ENCODE peak calls at places on chromosomes 16 and 17, in four cellular contexts. C is MCF 10A; H is activated CD8-positive, alpha-beta T cell treated with anti-CD3 and anti-CD28 coated beads for 36 hours; V is NCI-H510A. Z is an unnamed sample.

GRCh38 chr17:2323629-2324314 is 12.5 kb downstream of the TSR1 start:
- DNase-seq in C (no peak), H (no peak), V (no peak), Z (no peak)

GRCh38 chr17:43952724-43953666 is 745 bp downstream of the PYY start:
- DNase-seq in C (no peak), H (no peak), V (no peak), Z (no peak)

GRCh38 chr17:48045270-48046001 is 2.7 kb upstream of the NFE2L1 start:
- DNase-seq in C (peak), H (no peak), V (no peak), Z (no peak)

GRCh38 chr16:1615761-1616160 is 3.6 kb downstream of the CRAMP1 start:
- DNase-seq in C (no peak), H (no peak), V (no peak), Z (no peak)

GRCh38 chr16:88414521-88415380 is 32.0 kb downstream of the ZNF469 start:
- DNase-seq in C (no peak), H (no peak), V (no peak), Z (no peak)

GRCh38 chr16:48451323-48451722 is 66.1 kb upstream of the SIAH1 start:
- DNase-seq in C (no peak), H (no peak), V (no peak), Z (no peak)

GRCh38 chr16:24273511-24273910 is 17.4 kb downstream of the CACNG3 start:
- DNase-seq in C (peak), H (no peak), V (no peak), Z (no peak)

GRCh38 chr17:76585048-76585648 is 512 bp downstream of the ST6GALNAC2 start:
- DNase-seq in C (peak), H (no peak), V (no peak), Z (no peak)

GRCh38 chr16:700684-701584 is 4.7 kb downstream of the FBXL16 start:
- DNase-seq in C (no peak), H (peak), V (no peak), Z (no peak)

GRCh38 chr17:57946798-57947358 is 8.3 kb downstream of the CUEDC1 start:
- DNase-seq in C (peak), H (peak), V (peak), Z (no peak)

GRCh38 chr16:6096931-6097665 is 999.5 kb upstream of the EEF2KMT start:
- DNase-seq in C (no peak), H (no peak), V (no peak), Z (no peak)

GRCh38 chr16:66028505-66029216 is 337.8 kb upstream of the CDH5 start:
- DNase-seq in C (peak), H (no peak), V (no peak), Z (no peak)

GRCh38 chr16:76705883-76706282 is 428.7 kb downstream of the CNTNAP4 start:
- DNase-seq in C (no peak), H (no peak), V (no peak), Z (no peak)

GRCh38 chr17:81440511-81441244 is 45.4 kb downstream of the BAHCC1 start:
- DNase-seq in C (no peak), H (peak), V (no peak), Z (no peak)

GRCh38 chr17:10631048-10631700 is 25.9 kb downstream of the MYH3 start:
- DNase-seq in C (peak), H (peak), V (no peak), Z (peak)

GRCh38 chr17:55341432-55341831 is 76.7 kb downstream of the HLF start:
- DNase-seq in C (no peak), H (no peak), V (no peak), Z (no peak)

GRCh38 chr17:68096111-68096510 is 60.6 kb downstream of the KPNA2 start:
- DNase-seq in C (no peak), H (no peak), V (no peak), Z (no peak)

GRCh38 chr17:6482105-6482455 is 37.8 kb downstream of the PIMREG start:
- DNase-seq in C (no peak), H (no peak), V (no peak), Z (no peak)

GRCh38 chr16:2682209-2683021 is at the start of gene KCTD5:
- DNase-seq in C (peak), H (peak), V (peak), Z (peak)

GRCh38 chr17:1315409-1315808 is 35.9 kb downstream of the TRARG1 start:
- DNase-seq in C (no peak), H (no peak), V (no peak), Z (no peak)

GRCh38 chr16:65772134-65772732 is 594.3 kb upstream of the CDH5 start:
- DNase-seq in C (no peak), H (no peak), V (no peak), Z (no peak)

GRCh38 chr17:10815318-10815717 is 11.4 kb upstream of the TMEM238L start:
- DNase-seq in C (no peak), H (no peak), V (no peak), Z (no peak)

GRCh38 chr17:39158623-39159022 is 7.2 kb upstream of the PLXDC1 start:
- DNase-seq in C (no peak), H (no peak), V (no peak), Z (no peak)

GRCh38 chr17:17702370-17702769 is 21.1 kb downstream of the RAI1 start:
- DNase-seq in C (no peak), H (no peak), V (peak), Z (no peak)

GRCh38 chr17:12911241-12911640 is 106.6 kb downstream of the ELAC2 start:
- DNase-seq in C (peak), H (no peak), V (no peak), Z (no peak)

GRCh38 chr16:68993885-68994284 is 111.6 kb upstream of the HAS3 start:
- DNase-seq in C (peak), H (no peak), V (no peak), Z (no peak)

GRCh38 chr16:30002614-30003346 is 6.7 kb downstream of the INO80E start:
- DNase-seq in C (no peak), H (no peak), V (no peak), Z (no peak)

GRCh38 chr17:56699186-56699895 is 105.8 kb downstream of the NOG start:
- DNase-seq in C (peak), H (no peak), V (no peak), Z (peak)

GRCh38 chr17:15106540-15106939 is 158.6 kb downstream of the PMP22 start:
- DNase-seq in C (peak), H (peak), V (no peak), Z (no peak)

GRCh38 chr16:1089822-1090619 is 6.0 kb downstream of the C1QTNF8 start:
- DNase-seq in C (peak), H (no peak), V (no peak), Z (peak)

GRCh38 chr16:25721439-25721838 is 29.7 kb downstream of the HS3ST4 start:
- DNase-seq in C (no peak), H (no peak), V (no peak), Z (no peak)

GRCh38 chr17:61813211-61813610 is 50.1 kb downstream of the BRIP1 start:
- DNase-seq in C (no peak), H (no peak), V (no peak), Z (no peak)

GRCh38 chr17:27741361-27741861 is 58.9 kb downstream of the NOS2 start:
- DNase-seq in C (peak), H (no peak), V (no peak), Z (no peak)

Z was measured in mucosa of gallbladder.